ENCODE peak calls at places on chromosome 20, in four cellular contexts. One of them, this sample, is unnamed.

GRCh38 chr20:37615507-37616425 is 78.1 kb upstream of the CTNNBL1 start:
- DNase-seq in IMR-90: no peak
- DNase-seq in GM12878: no peak
- DNase-seq in HepG2: peak
- DNase-seq in this sample: peak

GRCh38 chr20:726160-726559 is 42.1 kb downstream of the SLC52A3 start:
- DNase-seq in GM12878: no peak
- DNase-seq in IMR-90: no peak
- DNase-seq in HepG2: no peak
- DNase-seq in this sample: no peak

GRCh38 chr20:6908673-6909072 is 141.2 kb downstream of the BMP2 start:
- DNase-seq in HepG2: no peak
- DNase-seq in GM12878: no peak
- DNase-seq in IMR-90: no peak
- DNase-seq in this sample: no peak

GRCh38 chr20:52775786-52776185 is 196.4 kb upstream of the TSHZ2 start:
- DNase-seq in GM12878: no peak
- DNase-seq in IMR-90: no peak
- DNase-seq in HepG2: no peak
- DNase-seq in this sample: no peak

GRCh38 chr20:25493748-25494505 is 86.5 kb downstream of the GINS1 start:
- DNase-seq in GM12878: no peak
- DNase-seq in IMR-90: no peak
- DNase-seq in HepG2: no peak
- DNase-seq in this sample: no peak

GRCh38 chr20:33233129-33233774 is 2.5 kb upstream of the BPIFA1 start:
- DNase-seq in IMR-90: no peak
- DNase-seq in GM12878: no peak
- DNase-seq in HepG2: peak
- DNase-seq in this sample: peak

GRCh38 chr20:61251529-61252393 is at the start of gene CDH4:
- DNase-seq in IMR-90: no peak
- DNase-seq in GM12878: no peak
- DNase-seq in HepG2: no peak
- DNase-seq in this sample: peak

GRCh38 chr20:49768204-49769124 is 44.2 kb upstream of the SLC9A8 start:
- DNase-seq in GM12878: peak
- DNase-seq in HepG2: peak
- DNase-seq in IMR-90: peak
- DNase-seq in this sample: no peak

GRCh38 chr20:25165128-25165527 is 30.4 kb upstream of the ENTPD6 start:
- DNase-seq in GM12878: no peak
- DNase-seq in IMR-90: no peak
- DNase-seq in HepG2: no peak
- DNase-seq in this sample: no peak

GRCh38 chr20:61742097-61742805 is 323.4 kb downstream of the TAF4 start:
- DNase-seq in HepG2: no peak
- DNase-seq in GM12878: no peak
- DNase-seq in IMR-90: no peak
- DNase-seq in this sample: no peak

GRCh38 chr20:50366270-50367103 is 143.7 kb upstream of the PTPN1 start:
- DNase-seq in GM12878: no peak
- DNase-seq in HepG2: peak
- DNase-seq in IMR-90: peak
- DNase-seq in this sample: peak

GRCh38 chr20:34410331-34410730 is 47.3 kb downstream of the ITCH start:
- DNase-seq in IMR-90: peak
- DNase-seq in GM12878: no peak
- DNase-seq in HepG2: no peak
- DNase-seq in this sample: no peak

GRCh38 chr20:24157213-24157612 is 168.6 kb upstream of the GGTLC1 start:
- DNase-seq in GM12878: peak
- DNase-seq in IMR-90: no peak
- DNase-seq in HepG2: no peak
- DNase-seq in this sample: no peak

GRCh38 chr20:55761787-55762186 is 243.5 kb downstream of the CBLN4 start:
- DNase-seq in GM12878: no peak
- DNase-seq in HepG2: no peak
- DNase-seq in IMR-90: no peak
- DNase-seq in this sample: no peak

DNA sequence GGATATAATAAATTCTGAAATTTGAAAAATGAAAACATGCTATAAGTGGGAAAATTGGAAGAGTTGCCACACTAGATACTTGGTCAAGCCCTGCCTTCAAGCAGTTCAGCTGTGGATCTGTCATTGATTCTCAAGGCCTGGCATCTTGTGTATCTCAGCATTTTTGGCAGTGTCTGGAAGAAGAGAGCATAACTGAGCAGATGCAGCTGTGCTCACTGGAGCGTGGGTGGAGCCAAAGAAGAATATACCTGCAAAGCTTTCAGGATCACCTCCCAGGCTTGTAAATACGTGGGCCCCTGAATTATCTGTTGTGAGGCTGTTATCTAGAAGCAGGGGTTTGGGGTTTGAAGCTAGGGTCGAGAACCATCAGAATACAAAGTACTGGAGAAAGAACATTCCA is 31.3 kb upstream of the CHD6 start:
- DNase-seq in GM12878: no peak
- DNase-seq in IMR-90: no peak
- DNase-seq in HepG2: no peak
- DNase-seq in this sample: no peak
- TF ChIP-seq MXI1 in GM12878: no peak
- TF ChIP-seq MXI1 in IMR-90: no peak
- TF ChIP-seq MXI1 in HepG2: no peak
- TF ChIP-seq MXI1 in this sample: no peak

GRCh38 chr20:8156603-8157079 is 24.6 kb downstream of the PLCB1 start:
- DNase-seq in GM12878: peak
- DNase-seq in IMR-90: peak
- DNase-seq in HepG2: peak
- DNase-seq in this sample: no peak

GRCh38 chr20:8154636-8155035 is 22.6 kb downstream of the PLCB1 start:
- DNase-seq in IMR-90: no peak
- DNase-seq in HepG2: no peak
- DNase-seq in GM12878: no peak
- DNase-seq in this sample: no peak

GRCh38 chr20:8153281-8153908 is 21.3 kb downstream of the PLCB1 start:
- DNase-seq in IMR-90: peak
- DNase-seq in HepG2: no peak
- DNase-seq in GM12878: peak
- DNase-seq in this sample: no peak

GRCh38 chr20:8155848-8156602 is 24.0 kb downstream of the PLCB1 start:
- DNase-seq in HepG2: peak
- DNase-seq in GM12878: no peak
- DNase-seq in IMR-90: peak
- DNase-seq in this sample: no peak

DNA sequence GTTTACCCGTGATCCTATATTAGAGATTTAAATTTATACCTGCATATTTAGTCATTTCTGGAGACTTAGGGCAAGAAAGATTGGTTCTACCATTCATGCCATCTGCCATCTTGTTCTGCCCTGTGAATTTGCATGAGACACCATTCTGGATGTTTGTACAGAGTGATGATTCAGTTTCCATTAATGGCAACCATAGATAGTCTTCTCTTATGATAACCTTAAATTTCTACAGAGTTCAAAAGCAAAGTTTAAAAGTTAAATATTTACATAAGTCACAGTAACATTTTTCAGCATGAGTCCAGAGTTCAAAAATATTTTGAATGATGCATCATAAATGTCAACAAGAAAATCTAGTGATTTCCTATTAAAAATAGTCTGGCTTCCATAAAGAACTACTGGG is 23.2 kb downstream of the PLCB1 start:
- DNase-seq in HepG2: peak
- DNase-seq in GM12878: no peak
- DNase-seq in IMR-90: peak
- DNase-seq in this sample: no peak
- TF ChIP-seq MXI1 in HepG2: no peak
- TF ChIP-seq MXI1 in GM12878: no peak
- TF ChIP-seq MXI1 in IMR-90: no peak
- TF ChIP-seq MXI1 in this sample: no peak

GRCh38 chr20:48538856-48539255 is 288.9 kb downstream of the PREX1 start:
- DNase-seq in IMR-90: no peak
- DNase-seq in GM12878: no peak
- DNase-seq in HepG2: no peak
- DNase-seq in this sample: no peak
- TF ChIP-seq MXI1 in IMR-90: no peak
- TF ChIP-seq MXI1 in GM12878: no peak
- TF ChIP-seq MXI1 in HepG2: no peak
- TF ChIP-seq MXI1 in this sample: no peak

DNA sequence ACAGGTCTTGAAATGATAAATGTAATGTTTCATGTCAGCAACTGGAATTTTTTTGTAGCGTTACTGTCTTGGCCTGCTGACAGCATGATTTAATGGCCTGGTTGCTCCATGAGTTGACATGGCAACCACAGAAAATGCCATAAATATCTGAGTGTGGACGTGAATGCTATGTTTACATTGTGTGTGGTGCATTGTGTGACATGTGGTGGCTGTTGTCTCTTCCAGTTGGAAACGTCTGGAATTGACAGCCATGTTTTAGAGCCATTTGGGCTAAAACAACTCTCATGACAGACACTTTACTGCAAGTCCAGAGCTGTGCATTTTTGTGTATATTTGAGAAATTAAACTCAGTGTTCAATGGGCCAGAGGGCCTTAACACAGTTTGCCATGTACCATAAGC is 170.0 kb downstream of the FOXA2 start:
- DNase-seq in HepG2: peak
- DNase-seq in IMR-90: no peak
- DNase-seq in GM12878: no peak
- DNase-seq in this sample: no peak
- TF ChIP-seq MXI1 in HepG2: no peak
- TF ChIP-seq MXI1 in IMR-90: no peak
- TF ChIP-seq MXI1 in GM12878: no peak
- TF ChIP-seq MXI1 in this sample: no peak